ENCODE peak calls at places on chromosome 20, in four cellular contexts. K is caudate nucleus, T is T-helper 2 cell, C is neural crest cell. V is an unnamed sample.

GRCh38 chr20:58129736-58130135 is 98.7 kb downstream of the ANKRD60 start:
- DNase-seq in T (no peak), C (no peak), K (no peak), V (no peak)

GRCh38 chr20:59152559-59153354 is 10.9 kb upstream of the ZNF831 start:
- DNase-seq in C (no peak), K (no peak), T (no peak), V (no peak)

GRCh38 chr20:43988451-43988850 is 73.8 kb downstream of the TOX2 start:
- DNase-seq in T (no peak), C (no peak), K (no peak), V (no peak)

GRCh38 chr20:33850159-33850558 is 39.0 kb downstream of the CHMP4B start:
- DNase-seq in K (no peak), T (no peak), C (no peak), V (no peak)

GRCh38 chr20:60851826-60852704 is 400.0 kb upstream of the CDH4 start:
- DNase-seq in T (no peak), C (peak), K (no peak), V (no peak)

GRCh38 chr20:50799890-50800550 is 5.2 kb downstream of the BCAS4 start:
- DNase-seq in K (no peak), T (no peak), C (no peak), V (no peak)

GRCh38 chr20:11136691-11137090 is 462.9 kb upstream of the JAG1 start:
- DNase-seq in T (no peak), C (no peak), K (no peak), V (no peak)

GRCh38 chr20:20051767-20052073 is 546 bp downstream of the CRNKL1 start:
- DNase-seq in T (no peak), K (no peak), C (no peak), V (no peak)

GRCh38 chr20:62703853-62704228 is 4.8 kb upstream of the NTSR1 start:
- DNase-seq in K (no peak), C (no peak), T (no peak), V (no peak)

GRCh38 chr20:18983796-18984195 is 170.2 kb downstream of the SCP2D1 start:
- DNase-seq in T (no peak), K (no peak), C (no peak), V (no peak)

GRCh38 chr20:61802721-61803311 is 262.9 kb downstream of the TAF4 start:
- DNase-seq in T (no peak), C (no peak), K (no peak), V (no peak)